ENCODE peak calls at places on chromosome 4, in four cellular contexts. K is GM12878, N is H1, Z is K562. J is an unnamed sample.

GRCh38 chr4:87399954-87400353 is 9.0 kb upstream of the HSD17B11 start:
- DNase-seq in K (no peak), N (no peak), Z (no peak), J (no peak)

GRCh38 chr4:25441519-25442117 is 64.6 kb downstream of the ANAPC4 start:
- DNase-seq in K (no peak), N (no peak), Z (peak; percentile 45), J (peak; percentile 52)

GRCh38 chr4:77052352-77052751 is 23.4 kb downstream of the CCNI start:
- DNase-seq in K (no peak), N (no peak), Z (peak; percentile 52), J (peak; percentile 48)

GRCh38 chr4:123209436-123209835 is 187.2 kb upstream of the SPRY1 start:
- DNase-seq in K (no peak), N (no peak), Z (no peak), J (no peak)

GRCh38 chr4:159298502-159298901 is 195.6 kb downstream of the RAPGEF2 start:
- DNase-seq in K (no peak), N (no peak), Z (no peak), J (no peak)

GRCh38 chr4:165079476-165079875 is 25.8 kb downstream of the TRIM75 start:
- DNase-seq in K (no peak), N (no peak), Z (no peak), J (no peak)

GRCh38 chr4:145183581-145183980 is 3.2 kb upstream of the OTUD4 start:
- DNase-seq in K (no peak), N (no peak), Z (no peak), J (no peak)

GRCh38 chr4:152643153-152644035 is 36.4 kb downstream of the TMEM154 start:
- DNase-seq in K (peak; percentile 75), N (no peak), Z (no peak), J (no peak)

GRCh38 chr4:122218762-122219161 is 66.6 kb downstream of the BLTP1 start:
- DNase-seq in K (no peak), N (no peak), Z (no peak), J (no peak)

GRCh38 chr4:3707423-3708102 is 58.6 kb upstream of the ADRA2C start:
- DNase-seq in K (no peak), N (no peak), Z (no peak), J (no peak)

GRCh38 chr4:129344058-129344457 is 248.1 kb downstream of the C4orf33 start:
- DNase-seq in K (no peak), N (no peak), Z (peak; percentile 43), J (peak; percentile 39)

GRCh38 chr4:35151816-35152572 is 1092.3 kb downstream of the ARAP2 start:
- DNase-seq in K (no peak), N (peak; percentile 7), Z (peak; percentile 19), J (peak; percentile 29)

GRCh38 chr4:11424000-11424399 is 4.7 kb downstream of the HS3ST1 start:
- DNase-seq in K (no peak), N (no peak), Z (peak; percentile 16), J (no peak)

GRCh38 chr4:7045961-7046921 is 3.1 kb downstream of the TADA2B start:
- DNase-seq in K (peak; percentile 66), N (no peak), Z (no peak), J (no peak)

GRCh38 chr4:64899563-64899962 is 490.3 kb upstream of the TECRL start:
- DNase-seq in K (no peak), N (no peak), Z (no peak), J (no peak)

GRCh38 chr4:10185518-10186227 is 69.1 kb upstream of the WDR1 start:
- DNase-seq in K (no peak), N (no peak), Z (peak; percentile 86), J (no peak)

GRCh38 chr4:155568641-155569040 is 98.0 kb upstream of the GUCY1A1 start:
- DNase-seq in K (no peak), N (no peak), Z (no peak), J (no peak)

GRCh38 chr4:168677879-168678278 is 181.0 kb downstream of the PALLD start:
- DNase-seq in K (no peak), N (no peak), Z (no peak), J (no peak)

GRCh38 chr4:138050601-138051000 is 191.5 kb downstream of the SLC7A11 start:
- DNase-seq in K (no peak), N (no peak), Z (no peak), J (no peak)

GRCh38 chr4:153741529-153741928 is 18.3 kb downstream of the RNF175 start:
- DNase-seq in K (no peak), N (no peak), Z (no peak), J (no peak)

GRCh38 chr4:15479089-15479912 is 9.6 kb downstream of the CC2D2A start:
- DNase-seq in K (no peak), N (peak; percentile 73), Z (peak; percentile 15), J (peak; percentile 82)

GRCh38 chr4:104494822-104495559 is at the start of gene CXXC4:
- DNase-seq in K (no peak), N (peak; percentile 47), Z (peak; percentile 35), J (peak; percentile 23)

GRCh38 chr4:139556735-139557505 is 901 bp upstream of the SETD7 start:
- DNase-seq in K (no peak), N (no peak), Z (peak; percentile 19), J (no peak)

GRCh38 chr4:71209161-71209560 is 129.7 kb upstream of the SLC4A4 start:
- DNase-seq in K (no peak), N (no peak), Z (no peak), J (no peak)
- TF ChIP-seq JUND in K (no peak), N (no peak), Z (no peak), J (no peak)

GRCh38 chr4:89681671-89682070 is 155.3 kb downstream of the SNCA start:
- DNase-seq in K (no peak), N (no peak), Z (no peak), J (no peak)
- TF ChIP-seq EGR1 in K (no peak), N (no peak), Z (no peak), J (no peak)

DNA sequence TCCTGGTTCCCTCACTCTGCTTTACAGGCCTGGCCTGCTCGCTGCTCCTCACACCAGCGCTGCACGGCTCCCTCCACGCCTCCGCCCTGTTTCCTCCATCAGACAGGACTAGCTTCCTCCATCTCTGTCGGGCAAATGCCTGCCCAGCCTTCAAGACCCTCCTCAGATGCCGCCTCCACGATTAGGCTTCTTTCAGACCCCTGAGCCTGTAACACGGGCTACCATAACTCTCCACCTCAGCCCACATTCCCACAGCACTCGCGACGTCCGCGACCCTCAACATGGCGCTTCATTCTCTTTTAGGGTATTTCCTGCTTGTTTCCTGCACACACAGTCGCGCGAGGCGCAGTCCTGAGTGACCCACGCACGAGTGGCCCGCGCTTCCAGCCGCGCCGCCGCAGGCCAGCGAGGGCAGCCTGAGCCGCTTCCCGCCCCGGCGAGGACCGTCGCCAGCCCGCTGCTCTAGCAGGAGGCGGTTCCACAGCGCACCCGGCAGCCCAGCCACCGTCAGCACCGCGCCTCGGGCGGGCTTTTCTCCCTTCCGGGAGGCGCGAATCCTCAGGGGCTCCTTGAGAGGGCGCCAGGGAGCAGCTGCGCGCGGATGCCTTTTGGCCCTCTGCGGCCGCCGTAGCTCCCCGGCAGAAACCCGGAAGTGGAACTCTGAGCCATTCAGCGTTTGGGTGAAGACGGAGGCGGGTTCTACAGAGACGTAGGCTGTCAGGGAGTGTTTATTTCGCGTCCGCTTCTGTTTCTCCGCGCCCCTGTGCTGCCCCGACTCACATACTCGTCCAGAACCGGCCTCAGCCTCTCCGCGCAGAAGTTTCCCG is at the start of gene FRG1:
- DNase-seq in K (peak; percentile 64), N (peak; percentile 76), Z (peak; percentile 86), J (peak; percentile 87)
- TF ChIP-seq POLR2A in K (peak; percentile 94), N (peak; percentile 17), Z (peak; percentile 82), J (no peak)

GRCh38 chr4:1400861-1401408 is 5.3 kb downstream of the NKX1-1 start:
- DNase-seq in K (no peak), N (no peak), Z (no peak), J (no peak)

GRCh38 chr4:1400191-1400805 is 5.9 kb downstream of the NKX1-1 start:
- DNase-seq in K (no peak), N (no peak), Z (no peak), J (no peak)

GRCh38 chr4:1401409-1402020 is 4.7 kb downstream of the NKX1-1 start:
- DNase-seq in K (no peak), N (no peak), Z (no peak), J (no peak)

GRCh38 chr4:1398686-1399507 is 7.3 kb downstream of the NKX1-1 start:
- DNase-seq in K (no peak), N (no peak), Z (no peak), J (no peak)

DNA sequence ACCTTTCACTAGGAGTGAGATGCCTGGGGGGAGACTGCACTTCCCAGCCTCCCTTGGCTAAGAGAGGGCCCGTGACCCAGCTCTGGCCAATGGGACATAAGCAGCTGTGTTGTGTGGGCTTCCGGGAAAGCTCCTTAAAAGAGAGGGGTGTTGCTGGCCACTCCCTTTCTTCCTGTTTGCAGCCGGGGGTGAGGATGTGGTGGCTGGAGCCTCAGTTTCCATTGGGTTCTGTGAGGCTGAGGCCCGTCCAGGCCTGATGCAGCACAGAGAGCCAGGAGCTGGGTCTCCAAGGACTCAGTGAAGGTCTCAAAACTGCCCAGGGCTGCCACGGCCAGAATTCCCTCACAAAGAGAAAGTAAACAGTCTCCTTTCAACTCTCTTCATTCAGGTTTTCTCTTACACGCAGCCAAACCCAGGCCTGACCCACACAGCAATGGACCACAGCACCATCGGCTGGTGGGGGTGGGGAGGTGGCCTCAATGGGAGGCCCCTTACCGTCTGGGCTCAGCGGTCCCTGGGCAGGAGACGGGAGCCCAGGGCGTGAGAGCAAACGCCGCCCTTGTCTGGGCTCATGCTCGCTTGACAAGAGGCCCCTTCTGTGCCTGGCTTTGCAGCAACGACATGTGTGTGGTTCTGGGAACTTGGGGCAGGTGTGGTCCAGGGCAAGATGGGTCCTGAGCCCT is 6.6 kb downstream of the NKX1-1 start:
- DNase-seq in K (no peak), N (no peak), Z (peak; percentile 42), J (no peak)
- TF ChIP-seq JUND in K (no peak), N (no peak), Z (no peak), J (no peak)

DNA sequence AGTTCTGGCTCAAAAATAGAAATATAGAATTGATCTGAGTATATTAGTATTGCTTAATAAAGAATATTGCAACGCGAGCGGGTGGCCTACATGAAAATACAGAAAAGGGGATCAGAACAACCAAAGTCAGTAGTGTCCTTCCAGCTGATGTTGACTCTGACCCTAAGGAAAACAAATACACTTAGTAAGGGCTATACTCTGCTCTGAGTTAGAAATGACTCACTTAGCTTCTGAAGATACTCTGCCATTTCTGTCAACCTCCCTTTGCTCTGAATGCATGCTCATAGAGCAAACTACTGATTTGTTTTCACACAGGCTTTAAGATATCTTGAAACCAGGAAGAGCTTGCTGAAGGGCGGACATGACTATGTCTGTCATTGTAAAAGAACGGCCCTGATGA is 22.6 kb upstream of the NMU start:
- DNase-seq in K (no peak), N (no peak), Z (no peak), J (no peak)
- TF ChIP-seq EGR1 in K (no peak), N (no peak), Z (no peak), J (no peak)